ENCODE peak calls at places on chromosome 1, in seven cellular contexts. One of them, this sample, is unnamed.
A peak's percentile ranks its signal among the peaks of the same experiment; 100 is the strongest.

GRCh38 chr1:104294259-104294658 is 544.6 kb downstream of the AMY1C start:
- DNase-seq in HEK293T: peak; percentile 21
- DNase-seq in activated CD8-positive, alpha-beta memory T cell treated with anti-CD3 and anti-CD28 coated beads, Interleukin-2, amount 10 ng/mL, durations not matched to agents 7 days and 5 days: no peak
- DNase-seq in iPS-NIHi11: no peak
- DNase-seq in amniotic stem cell: no peak
- DNase-seq in MCF 10A: no peak
- DNase-seq in NCI-H345: no peak
- DNase-seq in this sample: no peak

GRCh38 chr1:29675481-29676263 is 439.4 kb downstream of the PTPRU start:
- DNase-seq in HEK293T: no peak
- DNase-seq in activated CD8-positive, alpha-beta memory T cell treated with anti-CD3 and anti-CD28 coated beads, Interleukin-2, amount 10 ng/mL, durations not matched to agents 7 days and 5 days: peak; percentile 29
- DNase-seq in iPS-NIHi11: no peak
- DNase-seq in amniotic stem cell: no peak
- DNase-seq in MCF 10A: no peak
- DNase-seq in NCI-H345: no peak
- DNase-seq in this sample: no peak

GRCh38 chr1:196180847-196181593 is 427.2 kb downstream of the KCNT2 start:
- DNase-seq in HEK293T: no peak
- DNase-seq in activated CD8-positive, alpha-beta memory T cell treated with anti-CD3 and anti-CD28 coated beads, Interleukin-2, amount 10 ng/mL, durations not matched to agents 7 days and 5 days: no peak
- DNase-seq in iPS-NIHi11: no peak
- DNase-seq in amniotic stem cell: peak; percentile 70
- DNase-seq in MCF 10A: peak; percentile 98
- DNase-seq in NCI-H345: no peak
- DNase-seq in this sample: no peak

GRCh38 chr1:150554086-150554452 is 4.9 kb downstream of the ADAMTSL4 start:
- DNase-seq in HEK293T: no peak
- DNase-seq in activated CD8-positive, alpha-beta memory T cell treated with anti-CD3 and anti-CD28 coated beads, Interleukin-2, amount 10 ng/mL, durations not matched to agents 7 days and 5 days: no peak
- DNase-seq in iPS-NIHi11: no peak
- DNase-seq in amniotic stem cell: no peak
- DNase-seq in MCF 10A: no peak
- DNase-seq in NCI-H345: no peak
- DNase-seq in this sample: peak; percentile 34

GRCh38 chr1:233443040-233443439 is 115.5 kb downstream of the MAP3K21 start:
- DNase-seq in HEK293T: no peak
- DNase-seq in activated CD8-positive, alpha-beta memory T cell treated with anti-CD3 and anti-CD28 coated beads, Interleukin-2, amount 10 ng/mL, durations not matched to agents 7 days and 5 days: no peak
- DNase-seq in iPS-NIHi11: no peak
- DNase-seq in amniotic stem cell: no peak
- DNase-seq in MCF 10A: peak; percentile 92
- DNase-seq in NCI-H345: no peak
- DNase-seq in this sample: no peak

GRCh38 chr1:74771913-74772515 is 39.1 kb downstream of the TYW3 start:
- DNase-seq in HEK293T: peak; percentile 44
- DNase-seq in activated CD8-positive, alpha-beta memory T cell treated with anti-CD3 and anti-CD28 coated beads, Interleukin-2, amount 10 ng/mL, durations not matched to agents 7 days and 5 days: no peak
- DNase-seq in iPS-NIHi11: peak; percentile 37
- DNase-seq in amniotic stem cell: peak; percentile 18
- DNase-seq in MCF 10A: peak; percentile 68
- DNase-seq in NCI-H345: peak; percentile 71
- DNase-seq in this sample: no peak

GRCh38 chr1:240866724-240867123 is 254.8 kb upstream of the GREM2 start:
- DNase-seq in HEK293T: no peak
- DNase-seq in activated CD8-positive, alpha-beta memory T cell treated with anti-CD3 and anti-CD28 coated beads, Interleukin-2, amount 10 ng/mL, durations not matched to agents 7 days and 5 days: no peak
- DNase-seq in iPS-NIHi11: no peak
- DNase-seq in amniotic stem cell: no peak
- DNase-seq in MCF 10A: no peak
- DNase-seq in NCI-H345: no peak
- DNase-seq in this sample: no peak

GRCh38 chr1:38872401-38873026 is 634 bp downstream of the MYCBP start:
- DNase-seq in HEK293T: peak; percentile 26
- DNase-seq in activated CD8-positive, alpha-beta memory T cell treated with anti-CD3 and anti-CD28 coated beads, Interleukin-2, amount 10 ng/mL, durations not matched to agents 7 days and 5 days: peak; percentile 61
- DNase-seq in iPS-NIHi11: peak; percentile 18
- DNase-seq in amniotic stem cell: no peak
- DNase-seq in MCF 10A: no peak
- DNase-seq in NCI-H345: no peak
- DNase-seq in this sample: no peak

GRCh38 chr1:162388615-162389014 is 7.1 kb downstream of the C1orf226 start:
- DNase-seq in HEK293T: no peak
- DNase-seq in activated CD8-positive, alpha-beta memory T cell treated with anti-CD3 and anti-CD28 coated beads, Interleukin-2, amount 10 ng/mL, durations not matched to agents 7 days and 5 days: no peak
- DNase-seq in iPS-NIHi11: no peak
- DNase-seq in amniotic stem cell: no peak
- DNase-seq in MCF 10A: peak; percentile 55
- DNase-seq in NCI-H345: no peak
- DNase-seq in this sample: no peak

GRCh38 chr1:53959664-53960250 is 13.6 kb downstream of the LRRC42 start:
- DNase-seq in HEK293T: no peak
- DNase-seq in activated CD8-positive, alpha-beta memory T cell treated with anti-CD3 and anti-CD28 coated beads, Interleukin-2, amount 10 ng/mL, durations not matched to agents 7 days and 5 days: no peak
- DNase-seq in iPS-NIHi11: peak; percentile 53
- DNase-seq in amniotic stem cell: no peak
- DNase-seq in MCF 10A: peak; percentile 49
- DNase-seq in NCI-H345: no peak
- DNase-seq in this sample: no peak

GRCh38 chr1:23423415-23424170 is 955 bp downstream of the TCEA3 start:
- DNase-seq in HEK293T: no peak
- DNase-seq in activated CD8-positive, alpha-beta memory T cell treated with anti-CD3 and anti-CD28 coated beads, Interleukin-2, amount 10 ng/mL, durations not matched to agents 7 days and 5 days: no peak
- DNase-seq in iPS-NIHi11: peak; percentile 80
- DNase-seq in amniotic stem cell: no peak
- DNase-seq in MCF 10A: no peak
- DNase-seq in NCI-H345: no peak
- DNase-seq in this sample: no peak

GRCh38 chr1:35554261-35555211 is 2.7 kb downstream of the KIAA0319L start:
- DNase-seq in HEK293T: no peak
- DNase-seq in activated CD8-positive, alpha-beta memory T cell treated with anti-CD3 and anti-CD28 coated beads, Interleukin-2, amount 10 ng/mL, durations not matched to agents 7 days and 5 days: no peak
- DNase-seq in iPS-NIHi11: peak; percentile 57
- DNase-seq in amniotic stem cell: no peak
- DNase-seq in MCF 10A: no peak
- DNase-seq in NCI-H345: no peak
- DNase-seq in this sample: no peak

GRCh38 chr1:1617925-1618324 is 2.6 kb downstream of the MIB2 start:
- DNase-seq in HEK293T: no peak
- DNase-seq in activated CD8-positive, alpha-beta memory T cell treated with anti-CD3 and anti-CD28 coated beads, Interleukin-2, amount 10 ng/mL, durations not matched to agents 7 days and 5 days: no peak
- DNase-seq in iPS-NIHi11: no peak
- DNase-seq in amniotic stem cell: no peak
- DNase-seq in MCF 10A: no peak
- DNase-seq in NCI-H345: no peak
- DNase-seq in this sample: peak; percentile 36

GRCh38 chr1:2481885-2482284 is 5.8 kb downstream of the PLCH2 start:
- DNase-seq in HEK293T: no peak
- DNase-seq in activated CD8-positive, alpha-beta memory T cell treated with anti-CD3 and anti-CD28 coated beads, Interleukin-2, amount 10 ng/mL, durations not matched to agents 7 days and 5 days: no peak
- DNase-seq in iPS-NIHi11: no peak
- DNase-seq in amniotic stem cell: no peak
- DNase-seq in MCF 10A: no peak
- DNase-seq in NCI-H345: peak; percentile 92
- DNase-seq in this sample: no peak

GRCh38 chr1:162635418-162635817 is 3.2 kb downstream of the DDR2 start:
- DNase-seq in HEK293T: no peak
- DNase-seq in activated CD8-positive, alpha-beta memory T cell treated with anti-CD3 and anti-CD28 coated beads, Interleukin-2, amount 10 ng/mL, durations not matched to agents 7 days and 5 days: no peak
- DNase-seq in iPS-NIHi11: no peak
- DNase-seq in amniotic stem cell: no peak
- DNase-seq in MCF 10A: no peak
- DNase-seq in NCI-H345: no peak
- DNase-seq in this sample: no peak

GRCh38 chr1:45987204-45987603 is 145.2 kb downstream of the PIK3R3 start:
- DNase-seq in HEK293T: no peak
- DNase-seq in activated CD8-positive, alpha-beta memory T cell treated with anti-CD3 and anti-CD28 coated beads, Interleukin-2, amount 10 ng/mL, durations not matched to agents 7 days and 5 days: no peak
- DNase-seq in iPS-NIHi11: no peak
- DNase-seq in amniotic stem cell: no peak
- DNase-seq in MCF 10A: no peak
- DNase-seq in NCI-H345: no peak
- DNase-seq in this sample: no peak

GRCh38 chr1:223872308-223872878 is 26.6 kb upstream of the TP53BP2 start:
- DNase-seq in HEK293T: no peak
- DNase-seq in activated CD8-positive, alpha-beta memory T cell treated with anti-CD3 and anti-CD28 coated beads, Interleukin-2, amount 10 ng/mL, durations not matched to agents 7 days and 5 days: no peak
- DNase-seq in iPS-NIHi11: no peak
- DNase-seq in amniotic stem cell: no peak
- DNase-seq in MCF 10A: no peak
- DNase-seq in NCI-H345: no peak
- DNase-seq in this sample: no peak

GRCh38 chr1:162562452-162562828 is 918 bp downstream of the UAP1 start:
- DNase-seq in HEK293T: no peak
- DNase-seq in activated CD8-positive, alpha-beta memory T cell treated with anti-CD3 and anti-CD28 coated beads, Interleukin-2, amount 10 ng/mL, durations not matched to agents 7 days and 5 days: no peak
- DNase-seq in iPS-NIHi11: no peak
- DNase-seq in amniotic stem cell: peak; percentile 38
- DNase-seq in MCF 10A: peak; percentile 86
- DNase-seq in NCI-H345: peak; percentile 16
- DNase-seq in this sample: no peak

GRCh38 chr1:110538082-110538481 is 19.1 kb upstream of the KCNA10 start:
- DNase-seq in HEK293T: no peak
- DNase-seq in activated CD8-positive, alpha-beta memory T cell treated with anti-CD3 and anti-CD28 coated beads, Interleukin-2, amount 10 ng/mL, durations not matched to agents 7 days and 5 days: no peak
- DNase-seq in iPS-NIHi11: no peak
- DNase-seq in amniotic stem cell: no peak
- DNase-seq in MCF 10A: no peak
- DNase-seq in NCI-H345: peak; percentile 35
- DNase-seq in this sample: no peak

GRCh38 chr1:189804352-189804751 is 673.3 kb downstream of the BRINP3 start:
- DNase-seq in HEK293T: no peak
- DNase-seq in activated CD8-positive, alpha-beta memory T cell treated with anti-CD3 and anti-CD28 coated beads, Interleukin-2, amount 10 ng/mL, durations not matched to agents 7 days and 5 days: no peak
- DNase-seq in iPS-NIHi11: no peak
- DNase-seq in amniotic stem cell: no peak
- DNase-seq in MCF 10A: no peak
- DNase-seq in NCI-H345: no peak
- DNase-seq in this sample: no peak

GRCh38 chr1:236502579-236502971 is 21.2 kb upstream of the LGALS8 start:
- DNase-seq in HEK293T: no peak
- DNase-seq in activated CD8-positive, alpha-beta memory T cell treated with anti-CD3 and anti-CD28 coated beads, Interleukin-2, amount 10 ng/mL, durations not matched to agents 7 days and 5 days: no peak
- DNase-seq in iPS-NIHi11: no peak
- DNase-seq in amniotic stem cell: no peak
- DNase-seq in MCF 10A: peak; percentile 54
- DNase-seq in NCI-H345: no peak
- DNase-seq in this sample: no peak

GRCh38 chr1:65418522-65419185 is 1.8 kb upstream of the LEPR start:
- DNase-seq in HEK293T: no peak
- DNase-seq in activated CD8-positive, alpha-beta memory T cell treated with anti-CD3 and anti-CD28 coated beads, Interleukin-2, amount 10 ng/mL, durations not matched to agents 7 days and 5 days: no peak
- DNase-seq in iPS-NIHi11: no peak
- DNase-seq in amniotic stem cell: no peak
- DNase-seq in MCF 10A: no peak
- DNase-seq in NCI-H345: no peak
- DNase-seq in this sample: no peak